ENCODE peak calls at places on chromosomes 2 and 18, in ten cellular contexts. One of them, this sample, is unnamed.

GRCh38 chr2:162688403-162688802 is 150.2 kb downstream of the KCNH7 start:
- DNase-seq in CD8-positive, alpha-beta T cell: no peak
- DNase-seq in choroid plexus epithelial cell: no peak
- DNase-seq in astrocyte of the spinal cord: no peak
- DNase-seq in heart left ventricle: no peak
- DNase-seq in AG04449: no peak
- DNase-seq in cardiac fibroblast: no peak
- DNase-seq in naive thymus-derived CD4-positive, alpha-beta T cell: no peak
- DNase-seq in astrocyte: no peak
- DNase-seq in ascending aorta: no peak
- DNase-seq in this sample: no peak

GRCh38 chr18:70649683-70650082 is 360.8 kb downstream of the SOCS6 start:
- DNase-seq in astrocyte of the spinal cord: no peak
- DNase-seq in cardiac fibroblast: no peak
- DNase-seq in heart left ventricle: no peak
- DNase-seq in AG04449: no peak
- DNase-seq in naive thymus-derived CD4-positive, alpha-beta T cell: no peak
- DNase-seq in CD8-positive, alpha-beta T cell: no peak
- DNase-seq in choroid plexus epithelial cell: no peak
- DNase-seq in astrocyte: no peak
- DNase-seq in ascending aorta: no peak
- DNase-seq in this sample: no peak

GRCh38 chr18:49028801-49029506 is 78.2 kb upstream of the SMAD7 start:
- DNase-seq in ascending aorta: no peak
- DNase-seq in astrocyte of the spinal cord: no peak
- DNase-seq in heart left ventricle: no peak
- DNase-seq in astrocyte: no peak
- DNase-seq in AG04449: no peak
- DNase-seq in cardiac fibroblast: no peak
- DNase-seq in CD8-positive, alpha-beta T cell: no peak
- DNase-seq in choroid plexus epithelial cell: no peak
- DNase-seq in naive thymus-derived CD4-positive, alpha-beta T cell: no peak
- DNase-seq in this sample: no peak

GRCh38 chr2:219510512-219511135 is 3.7 kb upstream of the ASIC4 start:
- DNase-seq in ascending aorta: no peak
- DNase-seq in astrocyte of the spinal cord: no peak
- DNase-seq in choroid plexus epithelial cell: no peak
- DNase-seq in AG04449: no peak
- DNase-seq in heart left ventricle: peak; percentile 25
- DNase-seq in CD8-positive, alpha-beta T cell: peak; percentile 16
- DNase-seq in cardiac fibroblast: no peak
- DNase-seq in naive thymus-derived CD4-positive, alpha-beta T cell: no peak
- DNase-seq in astrocyte: no peak
- DNase-seq in this sample: no peak

GRCh38 chr2:237227190-237227988 is 141.7 kb downstream of the COPS8 start:
- DNase-seq in CD8-positive, alpha-beta T cell: no peak
- DNase-seq in astrocyte of the spinal cord: peak; percentile 97
- DNase-seq in choroid plexus epithelial cell: peak; percentile 92
- DNase-seq in cardiac fibroblast: peak; percentile 87
- DNase-seq in astrocyte: peak; percentile 98
- DNase-seq in AG04449: no peak
- DNase-seq in heart left ventricle: no peak
- DNase-seq in naive thymus-derived CD4-positive, alpha-beta T cell: no peak
- DNase-seq in ascending aorta: no peak
- DNase-seq in this sample: no peak

GRCh38 chr2:209473930-209474419 is 50.1 kb downstream of the MAP2 start:
- DNase-seq in ascending aorta: no peak
- DNase-seq in heart left ventricle: no peak
- DNase-seq in choroid plexus epithelial cell: peak; percentile 99
- DNase-seq in AG04449: peak; percentile 92
- DNase-seq in astrocyte of the spinal cord: peak; percentile 98
- DNase-seq in cardiac fibroblast: peak; percentile 96
- DNase-seq in astrocyte: peak; percentile 98
- DNase-seq in CD8-positive, alpha-beta T cell: no peak
- DNase-seq in naive thymus-derived CD4-positive, alpha-beta T cell: no peak
- DNase-seq in this sample: no peak

GRCh38 chr2:172985139-172985874 is 90.3 kb upstream of the MAP3K20 start:
- DNase-seq in astrocyte of the spinal cord: peak; percentile 25
- DNase-seq in cardiac fibroblast: no peak
- DNase-seq in naive thymus-derived CD4-positive, alpha-beta T cell: no peak
- DNase-seq in heart left ventricle: peak; percentile 59
- DNase-seq in AG04449: no peak
- DNase-seq in choroid plexus epithelial cell: no peak
- DNase-seq in astrocyte: peak; percentile 55
- DNase-seq in CD8-positive, alpha-beta T cell: no peak
- DNase-seq in ascending aorta: peak; percentile 68
- DNase-seq in this sample: peak; percentile 45

GRCh38 chr2:221571391-221572179 is 519 bp downstream of the EPHA4 start:
- DNase-seq in CD8-positive, alpha-beta T cell: no peak
- DNase-seq in naive thymus-derived CD4-positive, alpha-beta T cell: peak; percentile 51
- DNase-seq in ascending aorta: peak; percentile 76
- DNase-seq in astrocyte of the spinal cord: peak; percentile 45
- DNase-seq in choroid plexus epithelial cell: peak; percentile 45
- DNase-seq in AG04449: no peak
- DNase-seq in astrocyte: peak; percentile 23
- DNase-seq in cardiac fibroblast: peak; percentile 34
- DNase-seq in heart left ventricle: peak; percentile 52
- DNase-seq in this sample: peak; percentile 4

GRCh38 chr2:161988589-161988988 is 85.4 kb downstream of the DPP4 start:
- DNase-seq in astrocyte: peak; percentile 21
- DNase-seq in ascending aorta: no peak
- DNase-seq in heart left ventricle: no peak
- DNase-seq in naive thymus-derived CD4-positive, alpha-beta T cell: no peak
- DNase-seq in choroid plexus epithelial cell: peak; percentile 30
- DNase-seq in CD8-positive, alpha-beta T cell: no peak
- DNase-seq in AG04449: no peak
- DNase-seq in cardiac fibroblast: no peak
- DNase-seq in astrocyte of the spinal cord: no peak
- DNase-seq in this sample: peak; percentile 25

GRCh38 chr2:3288455-3289163 is 89.0 kb downstream of the EIPR1 start:
- DNase-seq in AG04449: no peak
- DNase-seq in ascending aorta: peak; percentile 38
- DNase-seq in naive thymus-derived CD4-positive, alpha-beta T cell: no peak
- DNase-seq in heart left ventricle: no peak
- DNase-seq in choroid plexus epithelial cell: no peak
- DNase-seq in CD8-positive, alpha-beta T cell: no peak
- DNase-seq in astrocyte: no peak
- DNase-seq in astrocyte of the spinal cord: no peak
- DNase-seq in cardiac fibroblast: no peak
- DNase-seq in this sample: no peak

GRCh38 chr2:169077674-169078240 is 8.4 kb downstream of the DHRS9 start:
- DNase-seq in astrocyte: no peak
- DNase-seq in choroid plexus epithelial cell: no peak
- DNase-seq in CD8-positive, alpha-beta T cell: no peak
- DNase-seq in naive thymus-derived CD4-positive, alpha-beta T cell: no peak
- DNase-seq in ascending aorta: no peak
- DNase-seq in cardiac fibroblast: peak; percentile 45
- DNase-seq in heart left ventricle: peak; percentile 20
- DNase-seq in astrocyte of the spinal cord: no peak
- DNase-seq in AG04449: no peak
- DNase-seq in this sample: no peak
- H3K4me3 ChIP-seq in astrocyte: no peak overlapping the region
- H3K4me3 ChIP-seq in choroid plexus epithelial cell: no peak overlapping the region
- H3K4me3 ChIP-seq in CD8-positive, alpha-beta T cell: no peak overlapping the region
- H3K4me3 ChIP-seq in naive thymus-derived CD4-positive, alpha-beta T cell: no peak overlapping the region
- H3K4me3 ChIP-seq in ascending aorta: no peak overlapping the region
- H3K4me3 ChIP-seq in cardiac fibroblast: no peak overlapping the region
- H3K4me3 ChIP-seq in heart left ventricle: no peak overlapping the region
- H3K4me3 ChIP-seq in astrocyte of the spinal cord: no peak overlapping the region
- H3K4me3 ChIP-seq in AG04449: no peak overlapping the region
- H3K4me3 ChIP-seq in this sample: no peak overlapping the region

DNA sequence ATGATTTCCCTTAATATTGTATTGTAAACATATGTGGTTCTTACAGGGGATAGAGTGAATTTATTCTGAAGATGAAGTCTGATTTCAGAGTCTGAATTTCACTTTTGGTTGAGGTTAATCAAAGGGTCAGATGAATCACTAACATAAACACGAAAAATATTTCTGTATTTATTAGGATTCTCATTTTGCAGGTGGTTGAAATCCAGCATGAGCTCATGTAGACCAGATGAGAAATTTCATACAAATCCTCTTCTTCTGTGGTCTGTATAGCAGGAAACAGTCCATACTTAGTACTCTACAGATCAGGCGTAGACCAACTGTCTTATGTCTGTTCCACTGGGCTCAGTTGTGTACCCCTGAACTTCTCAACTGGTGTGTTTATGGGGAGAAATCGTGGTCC is 157.8 kb downstream of the BABAM2 start:
- DNase-seq in CD8-positive, alpha-beta T cell: no peak
- DNase-seq in heart left ventricle: no peak
- DNase-seq in cardiac fibroblast: no peak
- DNase-seq in ascending aorta: no peak
- DNase-seq in choroid plexus epithelial cell: peak; percentile 74
- DNase-seq in naive thymus-derived CD4-positive, alpha-beta T cell: no peak
- DNase-seq in astrocyte of the spinal cord: peak; percentile 30
- DNase-seq in AG04449: no peak
- DNase-seq in astrocyte: peak; percentile 37
- DNase-seq in this sample: no peak
- H3K4me3 ChIP-seq in CD8-positive, alpha-beta T cell: no peak overlapping the region
- H3K4me3 ChIP-seq in heart left ventricle: no peak overlapping the region
- H3K4me3 ChIP-seq in cardiac fibroblast: no peak overlapping the region
- H3K4me3 ChIP-seq in ascending aorta: no peak overlapping the region
- H3K4me3 ChIP-seq in choroid plexus epithelial cell: no peak overlapping the region
- H3K4me3 ChIP-seq in naive thymus-derived CD4-positive, alpha-beta T cell: no peak overlapping the region
- H3K4me3 ChIP-seq in astrocyte of the spinal cord: no peak overlapping the region
- H3K4me3 ChIP-seq in AG04449: no peak overlapping the region
- H3K4me3 ChIP-seq in astrocyte: no peak overlapping the region
- H3K4me3 ChIP-seq in this sample: no peak overlapping the region

DNA sequence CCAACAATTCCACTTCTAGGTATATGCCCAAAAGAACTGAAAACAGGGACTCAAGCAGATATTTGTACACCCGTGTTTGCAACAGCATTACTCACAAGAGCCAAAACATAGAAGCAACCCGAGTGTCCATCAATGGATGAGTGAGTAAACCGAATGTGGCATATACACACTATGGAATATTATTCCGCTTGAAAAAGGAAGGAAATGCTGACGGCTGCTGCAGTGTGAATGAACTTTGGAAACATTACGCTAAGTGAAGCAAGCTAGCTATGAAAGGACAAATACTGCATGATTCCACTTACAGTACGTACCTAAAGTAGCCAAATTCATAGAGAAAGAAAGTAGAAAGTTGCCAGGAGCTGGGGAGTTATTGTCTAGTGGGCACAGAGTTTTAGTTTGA is 32.2 kb downstream of the MREG start:
- DNase-seq in ascending aorta: no peak
- DNase-seq in astrocyte of the spinal cord: no peak
- DNase-seq in CD8-positive, alpha-beta T cell: no peak
- DNase-seq in cardiac fibroblast: no peak
- DNase-seq in naive thymus-derived CD4-positive, alpha-beta T cell: no peak
- DNase-seq in choroid plexus epithelial cell: no peak
- DNase-seq in AG04449: no peak
- DNase-seq in astrocyte: no peak
- DNase-seq in heart left ventricle: no peak
- DNase-seq in this sample: no peak
- H3K4me3 ChIP-seq in ascending aorta: no peak overlapping the region
- H3K4me3 ChIP-seq in astrocyte of the spinal cord: no peak overlapping the region
- H3K4me3 ChIP-seq in CD8-positive, alpha-beta T cell: no peak overlapping the region
- H3K4me3 ChIP-seq in cardiac fibroblast: no peak overlapping the region
- H3K4me3 ChIP-seq in naive thymus-derived CD4-positive, alpha-beta T cell: no peak overlapping the region
- H3K4me3 ChIP-seq in choroid plexus epithelial cell: no peak overlapping the region
- H3K4me3 ChIP-seq in AG04449: no peak overlapping the region
- H3K4me3 ChIP-seq in astrocyte: no peak overlapping the region
- H3K4me3 ChIP-seq in heart left ventricle: no peak overlapping the region
- H3K4me3 ChIP-seq in this sample: no peak overlapping the region

GRCh38 chr2:233062946-233063268 is 2.8 kb downstream of the INPP5D start:
- DNase-seq in AG04449: no peak
- DNase-seq in choroid plexus epithelial cell: no peak
- DNase-seq in ascending aorta: no peak
- DNase-seq in astrocyte of the spinal cord: no peak
- DNase-seq in heart left ventricle: no peak
- DNase-seq in CD8-positive, alpha-beta T cell: no peak
- DNase-seq in cardiac fibroblast: no peak
- DNase-seq in astrocyte: no peak
- DNase-seq in naive thymus-derived CD4-positive, alpha-beta T cell: no peak
- DNase-seq in this sample: no peak
- H3K4me3 ChIP-seq in AG04449: no peak overlapping the region
- H3K4me3 ChIP-seq in choroid plexus epithelial cell: no peak overlapping the region
- H3K4me3 ChIP-seq in ascending aorta: no peak overlapping the region
- H3K4me3 ChIP-seq in astrocyte of the spinal cord: no peak overlapping the region
- H3K4me3 ChIP-seq in heart left ventricle: no peak overlapping the region
- H3K4me3 ChIP-seq in CD8-positive, alpha-beta T cell: peak overlapping the region; percentile 83
- H3K4me3 ChIP-seq in cardiac fibroblast: no peak overlapping the region
- H3K4me3 ChIP-seq in astrocyte: no peak overlapping the region
- H3K4me3 ChIP-seq in naive thymus-derived CD4-positive, alpha-beta T cell: peak overlapping the region; percentile 88
- H3K4me3 ChIP-seq in this sample: peak overlapping the region; percentile 95

GRCh38 chr2:85773692-85774091 is 19.9 kb downstream of the ATOH8 start:
- DNase-seq in choroid plexus epithelial cell: no peak
- DNase-seq in cardiac fibroblast: no peak
- DNase-seq in AG04449: no peak
- DNase-seq in astrocyte: no peak
- DNase-seq in ascending aorta: no peak
- DNase-seq in heart left ventricle: peak; percentile 19
- DNase-seq in astrocyte of the spinal cord: no peak
- DNase-seq in CD8-positive, alpha-beta T cell: no peak
- DNase-seq in naive thymus-derived CD4-positive, alpha-beta T cell: no peak
- DNase-seq in this sample: no peak

GRCh38 chr2:85771486-85771885 is 17.7 kb downstream of the ATOH8 start:
- DNase-seq in astrocyte of the spinal cord: no peak
- DNase-seq in naive thymus-derived CD4-positive, alpha-beta T cell: no peak
- DNase-seq in choroid plexus epithelial cell: no peak
- DNase-seq in heart left ventricle: no peak
- DNase-seq in AG04449: no peak
- DNase-seq in cardiac fibroblast: no peak
- DNase-seq in CD8-positive, alpha-beta T cell: no peak
- DNase-seq in ascending aorta: no peak
- DNase-seq in astrocyte: no peak
- DNase-seq in this sample: no peak

GRCh38 chr2:85774126-85774978 is 20.6 kb downstream of the ATOH8 start:
- DNase-seq in cardiac fibroblast: no peak
- DNase-seq in astrocyte: no peak
- DNase-seq in CD8-positive, alpha-beta T cell: no peak
- DNase-seq in naive thymus-derived CD4-positive, alpha-beta T cell: no peak
- DNase-seq in AG04449: no peak
- DNase-seq in heart left ventricle: peak; percentile 67
- DNase-seq in ascending aorta: no peak
- DNase-seq in astrocyte of the spinal cord: no peak
- DNase-seq in choroid plexus epithelial cell: no peak
- DNase-seq in this sample: no peak

GRCh38 chr2:85772019-85772745 is 18.4 kb downstream of the ATOH8 start:
- DNase-seq in AG04449: peak; percentile 97
- DNase-seq in choroid plexus epithelial cell: peak; percentile 100
- DNase-seq in heart left ventricle: peak; percentile 99
- DNase-seq in naive thymus-derived CD4-positive, alpha-beta T cell: no peak
- DNase-seq in ascending aorta: peak; percentile 99
- DNase-seq in astrocyte: peak; percentile 99
- DNase-seq in cardiac fibroblast: peak; percentile 100
- DNase-seq in CD8-positive, alpha-beta T cell: no peak
- DNase-seq in astrocyte of the spinal cord: peak; percentile 100
- DNase-seq in this sample: no peak

DNA sequence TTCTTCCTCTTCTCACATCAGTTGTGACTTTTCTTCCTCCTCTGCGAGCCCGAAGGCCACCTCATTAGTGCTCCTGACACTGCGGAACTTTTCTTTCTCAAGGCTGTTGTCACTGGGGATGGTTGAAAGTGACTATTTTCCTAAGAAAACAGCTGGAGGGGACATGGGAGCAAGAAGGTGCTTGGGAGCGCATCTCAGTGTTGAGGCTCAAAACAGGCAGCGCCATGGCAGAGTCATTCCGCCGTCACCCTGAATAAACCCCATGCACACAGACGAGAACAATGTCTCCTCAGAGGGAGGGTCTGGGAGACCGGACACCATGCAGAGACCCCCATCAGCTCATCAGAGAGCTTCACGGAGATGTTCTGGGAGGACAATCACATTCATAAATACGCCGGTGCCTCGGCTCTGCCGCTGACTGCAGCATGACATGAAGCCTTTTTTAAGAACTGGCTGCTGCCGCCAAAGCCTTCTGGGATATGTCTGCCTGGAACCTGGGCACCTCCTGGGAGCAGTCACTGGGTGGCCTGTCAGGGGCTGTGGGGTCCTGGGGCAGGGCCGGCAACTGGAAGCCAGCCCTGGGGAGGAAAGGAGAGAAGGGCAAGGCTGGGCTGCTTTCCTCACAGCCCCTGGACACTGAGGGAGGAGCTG is 19.2 kb downstream of the ATOH8 start:
- DNase-seq in astrocyte of the spinal cord: no peak
- DNase-seq in AG04449: no peak
- DNase-seq in cardiac fibroblast: peak; percentile 24
- DNase-seq in ascending aorta: no peak
- DNase-seq in heart left ventricle: peak; percentile 76
- DNase-seq in astrocyte: no peak
- DNase-seq in choroid plexus epithelial cell: no peak
- DNase-seq in CD8-positive, alpha-beta T cell: no peak
- DNase-seq in naive thymus-derived CD4-positive, alpha-beta T cell: no peak
- DNase-seq in this sample: no peak
- H3K4me3 ChIP-seq in astrocyte of the spinal cord: peak overlapping the region; percentile 14
- H3K4me3 ChIP-seq in AG04449: peak overlapping the region; percentile 38
- H3K4me3 ChIP-seq in cardiac fibroblast: peak overlapping the region; percentile 27
- H3K4me3 ChIP-seq in ascending aorta: peak overlapping the region; percentile 41
- H3K4me3 ChIP-seq in heart left ventricle: no peak overlapping the region
- H3K4me3 ChIP-seq in astrocyte: peak overlapping the region; percentile 37
- H3K4me3 ChIP-seq in choroid plexus epithelial cell: peak overlapping the region; percentile 32
- H3K4me3 ChIP-seq in CD8-positive, alpha-beta T cell: no peak overlapping the region
- H3K4me3 ChIP-seq in naive thymus-derived CD4-positive, alpha-beta T cell: no peak overlapping the region
- H3K4me3 ChIP-seq in this sample: no peak overlapping the region

This sample was measured in GM12865.